ENCODE peak calls at places on chromosomes 2 and 18, in five cellular contexts. One of them, this sample, is unnamed.
A peak's percentile ranks its signal among the peaks of the same experiment; 100 is the strongest.

GRCh38 chr18:54734059-54734458 is 94.2 kb upstream of the RAB27B start:
- DNase-seq in GM12878: no peak
- DNase-seq in K562: peak; percentile 6
- DNase-seq in NB4: peak; percentile 44
- DNase-seq in H54: peak; percentile 25
- DNase-seq in this sample: no peak

GRCh38 chr2:157792345-157793052 is 83.6 kb downstream of the ACVR1 start:
- DNase-seq in GM12878: no peak
- DNase-seq in K562: peak; percentile 26
- DNase-seq in NB4: no peak
- DNase-seq in H54: peak; percentile 9
- DNase-seq in this sample: peak; percentile 38

GRCh38 chr2:111200333-111200879 is 79.7 kb downstream of the BCL2L11 start:
- DNase-seq in GM12878: no peak
- DNase-seq in K562: no peak
- DNase-seq in NB4: peak; percentile 24
- DNase-seq in H54: no peak
- DNase-seq in this sample: no peak

GRCh38 chr18:48894799-48895346 is 55.9 kb downstream of the SMAD7 start:
- DNase-seq in GM12878: no peak
- DNase-seq in K562: no peak
- DNase-seq in NB4: no peak
- DNase-seq in H54: no peak
- DNase-seq in this sample: no peak

GRCh38 chr2:202831241-202831997 is 40.1 kb downstream of the ICA1L start:
- DNase-seq in GM12878: peak; percentile 61
- DNase-seq in K562: peak; percentile 21
- DNase-seq in NB4: peak; percentile 82
- DNase-seq in H54: peak; percentile 40
- DNase-seq in this sample: peak; percentile 57

GRCh38 chr2:165793779-165794519 is at the start of gene GALNT3:
- DNase-seq in GM12878: no peak
- DNase-seq in K562: no peak
- DNase-seq in NB4: peak; percentile 67
- DNase-seq in H54: no peak
- DNase-seq in this sample: no peak

GRCh38 chr18:64966667-64967066 is 784.1 kb upstream of the CDH7 start:
- DNase-seq in GM12878: no peak
- DNase-seq in K562: no peak
- DNase-seq in NB4: no peak
- DNase-seq in H54: no peak
- DNase-seq in this sample: no peak

GRCh38 chr2:56613254-56613653 is 429.5 kb downstream of the CCDC85A start:
- DNase-seq in GM12878: no peak
- DNase-seq in K562: no peak
- DNase-seq in NB4: no peak
- DNase-seq in H54: no peak
- DNase-seq in this sample: no peak

GRCh38 chr2:17658251-17658843 is 95.3 kb downstream of the SMC6 start:
- DNase-seq in GM12878: peak; percentile 64
- DNase-seq in K562: no peak
- DNase-seq in NB4: no peak
- DNase-seq in H54: no peak
- DNase-seq in this sample: no peak

GRCh38 chr2:29443086-29443485 is 327.9 kb downstream of the CLIP4 start:
- DNase-seq in GM12878: no peak
- DNase-seq in K562: no peak
- DNase-seq in NB4: no peak
- DNase-seq in H54: no peak
- DNase-seq in this sample: no peak

GRCh38 chr18:12564861-12565260 is 93.0 kb downstream of the SPIRE1 start:
- DNase-seq in GM12878: no peak
- DNase-seq in K562: no peak
- DNase-seq in NB4: no peak
- DNase-seq in H54: no peak
- DNase-seq in this sample: no peak

GRCh38 chr2:79512442-79513401 is at the start of gene CTNNA2:
- DNase-seq in GM12878: no peak
- DNase-seq in K562: peak; percentile 94
- DNase-seq in NB4: no peak
- DNase-seq in H54: peak; percentile 64
- DNase-seq in this sample: peak; percentile 59

GRCh38 chr2:6069354-6069753 is 377.2 kb downstream of the SOX11 start:
- DNase-seq in GM12878: no peak
- DNase-seq in K562: no peak
- DNase-seq in NB4: no peak
- DNase-seq in H54: no peak
- DNase-seq in this sample: no peak

GRCh38 chr18:77160515-77160914 is 27.9 kb upstream of the MBP start:
- DNase-seq in GM12878: no peak
- DNase-seq in K562: no peak
- DNase-seq in NB4: peak; percentile 74
- DNase-seq in H54: no peak
- DNase-seq in this sample: no peak

GRCh38 chr2:113260930-113261329 is 17.8 kb downstream of the PAX8 start:
- DNase-seq in GM12878: no peak
- DNase-seq in K562: no peak
- DNase-seq in NB4: peak; percentile 50
- DNase-seq in H54: no peak
- DNase-seq in this sample: no peak

GRCh38 chr2:137220438-137220998 is 455.2 kb downstream of the THSD7B start:
- DNase-seq in GM12878: no peak
- DNase-seq in K562: no peak
- DNase-seq in NB4: no peak
- DNase-seq in H54: no peak
- DNase-seq in this sample: no peak

GRCh38 chr2:199956062-199956380 is 639 bp downstream of the MAIP1 start:
- DNase-seq in GM12878: no peak
- DNase-seq in K562: no peak
- DNase-seq in NB4: no peak
- DNase-seq in H54: no peak
- DNase-seq in this sample: peak; percentile 71

GRCh38 chr2:199955007-199955338 is 318 bp downstream of the TYW5 start:
- DNase-seq in GM12878: peak; percentile 23
- DNase-seq in K562: no peak
- DNase-seq in NB4: no peak
- DNase-seq in H54: peak; percentile 44
- DNase-seq in this sample: no peak

GRCh38 chr2:199958014-199958413 is 2.6 kb downstream of the MAIP1 start:
- DNase-seq in GM12878: no peak
- DNase-seq in K562: no peak
- DNase-seq in NB4: no peak
- DNase-seq in H54: no peak
- DNase-seq in this sample: no peak

GRCh38 chr2:199951023-199951422 is 4.3 kb downstream of the TYW5 start:
- DNase-seq in GM12878: no peak
- DNase-seq in K562: no peak
- DNase-seq in NB4: no peak
- DNase-seq in H54: no peak
- DNase-seq in this sample: no peak

DNA sequence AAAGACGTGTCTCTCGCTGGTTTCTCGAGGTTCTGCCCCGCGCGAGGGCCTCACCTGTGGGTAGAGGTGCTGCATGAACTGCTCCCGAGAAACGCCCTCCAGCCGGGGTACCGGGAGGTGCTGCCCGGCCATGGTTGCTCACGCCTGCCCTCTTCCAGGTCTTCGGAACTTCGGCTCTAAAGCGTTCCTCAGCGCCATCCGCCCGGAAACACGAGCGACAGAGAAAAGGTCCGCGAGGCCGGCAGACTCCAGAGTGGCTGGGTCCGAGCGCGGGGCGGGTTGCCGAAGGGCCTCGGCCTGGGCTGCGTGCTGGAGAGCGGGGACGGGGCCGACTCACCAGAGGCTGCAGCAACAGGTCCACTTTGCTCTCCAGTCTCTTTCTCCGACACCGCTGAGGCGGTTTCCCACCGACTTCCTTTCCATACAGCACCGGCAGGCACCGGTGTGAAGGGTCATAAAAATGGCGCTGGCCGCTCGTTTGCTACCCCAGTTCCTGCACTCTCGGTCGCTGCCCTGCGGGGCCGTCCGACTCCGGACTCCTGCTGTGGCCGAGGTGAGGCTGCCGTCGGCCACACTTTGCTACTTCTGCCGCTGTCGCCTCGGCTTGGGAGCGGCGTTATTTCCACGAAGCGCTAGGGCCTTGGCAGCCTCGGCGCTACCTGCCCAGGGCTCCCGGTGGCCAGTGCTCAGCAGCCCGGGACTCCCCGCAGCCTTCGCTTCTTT is at the start of the genes MAIP1 and TYW5:
- DNase-seq in GM12878: peak; percentile 33
- DNase-seq in K562: peak; percentile 67
- DNase-seq in NB4: peak; percentile 90
- DNase-seq in H54: peak; percentile 67
- DNase-seq in this sample: peak; percentile 94
- TF ChIP-seq POLR2A in GM12878: peak; percentile 94
- TF ChIP-seq POLR2A in K562: peak; percentile 83
- TF ChIP-seq POLR2A in NB4: peak; percentile 75
- TF ChIP-seq POLR2A in H54: peak; percentile 78
- TF ChIP-seq POLR2A in this sample: peak; percentile 87

GRCh38 chr2:215920244-215921100 is 92.9 kb downstream of the MREG start:
- DNase-seq in GM12878: no peak
- DNase-seq in K562: peak; percentile 39
- DNase-seq in NB4: peak; percentile 81
- DNase-seq in H54: no peak
- DNase-seq in this sample: peak; percentile 67
- TF ChIP-seq POLR2A in GM12878: no peak
- TF ChIP-seq POLR2A in K562: no peak
- TF ChIP-seq POLR2A in NB4: no peak
- TF ChIP-seq POLR2A in H54: no peak
- TF ChIP-seq POLR2A in this sample: no peak

DNA sequence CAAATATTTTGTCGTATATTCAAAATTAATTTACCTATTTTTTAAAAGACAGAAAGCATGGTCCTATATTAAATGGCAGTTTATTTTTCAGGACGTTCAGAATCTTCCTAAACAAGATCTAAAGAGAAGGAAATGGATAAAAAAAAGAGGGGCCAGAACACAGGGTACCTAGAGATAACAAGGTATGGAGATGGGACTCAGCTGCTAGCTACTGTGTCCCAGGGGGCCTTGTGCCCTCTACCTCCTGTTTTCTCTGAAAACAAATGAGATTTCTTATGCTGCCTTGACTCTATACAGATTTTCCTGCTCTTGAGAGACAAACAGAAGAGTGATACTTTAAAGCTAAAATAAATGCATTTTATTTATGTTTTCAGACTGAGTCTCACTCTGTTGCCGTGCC is 9.3 kb downstream of the PRKD3 start:
- DNase-seq in GM12878: no peak
- DNase-seq in K562: no peak
- DNase-seq in NB4: no peak
- DNase-seq in H54: no peak
- DNase-seq in this sample: no peak
- TF ChIP-seq POLR2A in GM12878: no peak
- TF ChIP-seq POLR2A in K562: no peak
- TF ChIP-seq POLR2A in NB4: no peak
- TF ChIP-seq POLR2A in H54: no peak
- TF ChIP-seq POLR2A in this sample: no peak

GRCh38 chr18:25727281-25727680 is 363.1 kb downstream of the SS18 start:
- DNase-seq in GM12878: no peak
- DNase-seq in K562: no peak
- DNase-seq in NB4: no peak
- DNase-seq in H54: no peak
- DNase-seq in this sample: no peak
- TF ChIP-seq POLR2A in GM12878: no peak
- TF ChIP-seq POLR2A in K562: no peak
- TF ChIP-seq POLR2A in NB4: no peak
- TF ChIP-seq POLR2A in H54: no peak
- TF ChIP-seq POLR2A in this sample: no peak

GRCh38 chr18:10374615-10375295 is 79.7 kb upstream of the APCDD1 start:
- DNase-seq in GM12878: no peak
- DNase-seq in K562: no peak
- DNase-seq in NB4: no peak
- DNase-seq in H54: no peak
- DNase-seq in this sample: no peak

GRCh38 chr18:10376735-10377134 is 77.7 kb upstream of the APCDD1 start:
- DNase-seq in GM12878: no peak
- DNase-seq in K562: no peak
- DNase-seq in NB4: no peak
- DNase-seq in H54: no peak
- DNase-seq in this sample: no peak

GRCh38 chr18:10379511-10379910 is 74.9 kb upstream of the APCDD1 start:
- DNase-seq in GM12878: no peak
- DNase-seq in K562: no peak
- DNase-seq in NB4: no peak
- DNase-seq in H54: no peak
- DNase-seq in this sample: no peak

GRCh38 chr18:10378688-10379465 is 75.6 kb upstream of the APCDD1 start:
- DNase-seq in GM12878: no peak
- DNase-seq in K562: no peak
- DNase-seq in NB4: no peak
- DNase-seq in H54: no peak
- DNase-seq in this sample: no peak

DNA sequence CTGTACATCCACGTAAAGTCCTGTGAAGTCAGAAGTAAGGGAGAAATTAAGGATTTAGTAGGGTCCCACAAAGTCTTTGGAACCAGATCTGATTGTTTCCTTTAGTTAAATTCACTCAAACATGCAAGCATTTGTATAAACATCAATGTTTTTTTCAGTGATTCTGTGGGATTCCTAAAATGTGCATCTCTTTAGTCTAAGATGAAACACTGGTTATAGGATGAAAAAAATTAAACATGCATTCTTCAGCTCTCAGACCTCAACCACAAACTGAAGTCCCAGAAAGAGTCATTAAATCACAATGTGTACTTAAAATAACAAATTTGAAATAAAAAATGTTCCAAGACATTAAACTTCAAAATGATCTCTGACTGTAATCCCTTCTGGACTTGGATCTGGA is 76.5 kb upstream of the APCDD1 start:
- DNase-seq in GM12878: no peak
- DNase-seq in K562: no peak
- DNase-seq in NB4: no peak
- DNase-seq in H54: no peak
- DNase-seq in this sample: no peak
- TF ChIP-seq POLR2A in GM12878: no peak
- TF ChIP-seq POLR2A in K562: no peak
- TF ChIP-seq POLR2A in NB4: no peak
- TF ChIP-seq POLR2A in H54: no peak
- TF ChIP-seq POLR2A in this sample: no peak

DNA sequence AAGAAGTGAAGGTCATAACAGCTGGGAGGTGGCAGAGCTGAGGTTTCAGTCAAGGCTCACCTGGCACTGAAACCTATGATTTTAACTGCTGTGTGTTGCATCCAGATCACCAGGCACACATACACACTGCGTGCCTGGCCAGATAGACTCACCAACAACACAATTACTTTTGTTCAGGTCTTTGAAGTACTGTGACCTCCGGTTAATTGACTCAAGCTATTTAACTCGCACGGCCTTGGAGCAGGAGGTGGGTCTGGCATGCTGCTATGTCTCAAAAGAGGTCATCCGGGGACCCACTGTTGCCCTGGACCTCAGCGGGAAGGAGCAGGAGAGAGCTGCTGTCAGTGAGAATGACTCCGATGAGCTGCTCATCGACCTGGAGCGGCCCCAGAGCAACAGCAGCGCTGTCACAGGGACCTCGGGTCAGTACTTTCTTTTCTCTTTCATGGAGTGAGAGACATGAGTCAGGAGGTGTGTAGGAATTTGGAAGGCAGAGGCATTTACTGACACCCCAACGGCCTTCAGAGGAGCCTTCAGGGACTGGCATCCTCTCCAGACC is 104.1 kb downstream of the ESCO1 start:
- DNase-seq in GM12878: no peak
- DNase-seq in K562: no peak
- DNase-seq in NB4: no peak
- DNase-seq in H54: no peak
- DNase-seq in this sample: no peak
- TF ChIP-seq POLR2A in GM12878: no peak
- TF ChIP-seq POLR2A in K562: no peak
- TF ChIP-seq POLR2A in NB4: no peak
- TF ChIP-seq POLR2A in H54: no peak
- TF ChIP-seq POLR2A in this sample: no peak